ENCODE peak calls at places on chromosomes 2 and 18, in four cellular contexts. Q is upper lobe of left lung, Y is thoracic aorta, W is upper lobe of right lung. V is an unnamed sample.

GRCh38 chr2:227164745-227165350 is 424 bp downstream of the COL4A3 start:
- DNase-seq in Q (peak; percentile 64), Y (no peak), W (peak; percentile 72), V (no peak)

GRCh38 chr2:131085646-131086045 is 7.6 kb downstream of the FAM168B start:
- DNase-seq in Q (no peak), Y (no peak), W (no peak), V (no peak)

GRCh38 chr2:135701442-135701841 is 40.2 kb upstream of the UBXN4 start:
- DNase-seq in Q (no peak), Y (no peak), W (no peak), V (peak; percentile 69)

GRCh38 chr2:218006741-218007140 is 3.9 kb upstream of the TNS1 start:
- DNase-seq in Q (no peak), Y (no peak), W (no peak), V (no peak)

GRCh38 chr2:183866666-183867065 is 731.7 kb upstream of the ZNF804A start:
- DNase-seq in Q (no peak), Y (no peak), W (no peak), V (no peak)

GRCh38 chr2:136322436-136322835 is 204.5 kb upstream of the CXCR4 start:
- DNase-seq in Q (no peak), Y (no peak), W (no peak), V (no peak)

GRCh38 chr2:177036754-177037153 is 175.8 kb upstream of the HNRNPA3 start:
- DNase-seq in Q (no peak), Y (no peak), W (no peak), V (no peak)

GRCh38 chr2:142139384-142139783 is 8.6 kb upstream of the LRP1B start:
- DNase-seq in Q (no peak), Y (no peak), W (no peak), V (no peak)

GRCh38 chr2:197293252-197294007 is 17.1 kb downstream of the ANKRD44 start:
- DNase-seq in Q (peak; percentile 38), Y (no peak), W (no peak), V (no peak)

GRCh38 chr2:99883356-99883867 is 259.0 kb downstream of the AFF3 start:
- DNase-seq in Q (no peak), Y (no peak), W (no peak), V (peak; percentile 45)

GRCh38 chr2:100416939-100417744 is at the start of gene CHST10:
- DNase-seq in Q (peak; percentile 44), Y (no peak), W (peak; percentile 82), V (peak; percentile 85)

GRCh38 chr2:150191349-150191748 is 296.1 kb downstream of the RND3 start:
- DNase-seq in Q (no peak), Y (no peak), W (no peak), V (no peak)

GRCh38 chr18:76450912-76451421 is 44.1 kb downstream of the ZNF516 start:
- DNase-seq in Q (peak; percentile 51), Y (no peak), W (peak; percentile 77), V (peak; percentile 76)

GRCh38 chr2:141923657-141924056 is 207.2 kb downstream of the LRP1B start:
- DNase-seq in Q (no peak), Y (no peak), W (no peak), V (peak; percentile 6)

GRCh38 chr2:133541797-133542196 is 26.5 kb downstream of the NCKAP5 start:
- DNase-seq in Q (no peak), Y (no peak), W (no peak), V (no peak)

GRCh38 chr2:217618744-217619143 is 384.1 kb downstream of the TNS1 start:
- DNase-seq in Q (no peak), Y (no peak), W (no peak), V (no peak)

GRCh38 chr2:181104512-181105121 is 124.2 kb downstream of the UBE2E3 start:
- DNase-seq in Q (no peak), Y (no peak), W (no peak), V (peak; percentile 89)

GRCh38 chr2:239249781-239250180 is 151.0 kb downstream of the HDAC4 start:
- DNase-seq in Q (peak; percentile 74), Y (no peak), W (no peak), V (peak; percentile 10)

GRCh38 chr2:127045792-127046501 is 61.0 kb downstream of the BIN1 start:
- DNase-seq in Q (no peak), Y (no peak), W (no peak), V (no peak)

GRCh38 chr2:172373761-172374160 is 53.6 kb upstream of the ITGA6 start:
- DNase-seq in Q (no peak), Y (no peak), W (no peak), V (no peak)

GRCh38 chr2:37098416-37099118 is 14.2 kb downstream of the GPATCH11 start:
- DNase-seq in Q (no peak), Y (no peak), W (no peak), V (no peak)

GRCh38 chr2:165857881-165858280 is 63.8 kb upstream of the GALNT3 start:
- DNase-seq in Q (no peak), Y (no peak), W (no peak), V (peak; percentile 84)

GRCh38 chr2:217954051-217954450 is 48.7 kb downstream of the TNS1 start:
- DNase-seq in Q (no peak), Y (no peak), W (peak; percentile 47), V (no peak)

GRCh38 chr2:73730810-73731209 is 6.3 kb downstream of the TPRKB start:
- DNase-seq in Q (no peak), Y (no peak), W (no peak), V (no peak)

GRCh38 chr2:172021074-172021931 is 21.6 kb downstream of the METAP1D start:
- DNase-seq in Q (no peak), Y (no peak), W (no peak), V (peak; percentile 29)

GRCh38 chr2:18311413-18311812 is 249.0 kb downstream of the RDH14 start:
- DNase-seq in Q (no peak), Y (no peak), W (no peak), V (peak; percentile 54)

GRCh38 chr2:200479617-200480292 is 30.1 kb downstream of the KCTD18 start:
- DNase-seq in Q (no peak), Y (no peak), W (no peak), V (peak; percentile 74)

GRCh38 chr2:75609937-75610508 is 36.6 kb upstream of the MRPL19 start:
- DNase-seq in Q (no peak), Y (no peak), W (no peak), V (no peak)

GRCh38 chr18:22168360-22168921 is 948 bp upstream of the GATA6 start:
- DNase-seq in Q (no peak), Y (no peak), W (no peak), V (peak; percentile 37)

GRCh38 chr2:55025627-55026026 is 24.6 kb downstream of the RTN4 start:
- DNase-seq in Q (no peak), Y (no peak), W (no peak), V (no peak)
- H3K4me1 ChIP-seq in Q (peaks cover 26% of the 10 kb centered on the region), Y (peaks cover 90% of the 10 kb centered on the region), W (peaks cover 34% of the 10 kb centered on the region), V (peaks cover 90% of the 10 kb centered on the region)

DNA sequence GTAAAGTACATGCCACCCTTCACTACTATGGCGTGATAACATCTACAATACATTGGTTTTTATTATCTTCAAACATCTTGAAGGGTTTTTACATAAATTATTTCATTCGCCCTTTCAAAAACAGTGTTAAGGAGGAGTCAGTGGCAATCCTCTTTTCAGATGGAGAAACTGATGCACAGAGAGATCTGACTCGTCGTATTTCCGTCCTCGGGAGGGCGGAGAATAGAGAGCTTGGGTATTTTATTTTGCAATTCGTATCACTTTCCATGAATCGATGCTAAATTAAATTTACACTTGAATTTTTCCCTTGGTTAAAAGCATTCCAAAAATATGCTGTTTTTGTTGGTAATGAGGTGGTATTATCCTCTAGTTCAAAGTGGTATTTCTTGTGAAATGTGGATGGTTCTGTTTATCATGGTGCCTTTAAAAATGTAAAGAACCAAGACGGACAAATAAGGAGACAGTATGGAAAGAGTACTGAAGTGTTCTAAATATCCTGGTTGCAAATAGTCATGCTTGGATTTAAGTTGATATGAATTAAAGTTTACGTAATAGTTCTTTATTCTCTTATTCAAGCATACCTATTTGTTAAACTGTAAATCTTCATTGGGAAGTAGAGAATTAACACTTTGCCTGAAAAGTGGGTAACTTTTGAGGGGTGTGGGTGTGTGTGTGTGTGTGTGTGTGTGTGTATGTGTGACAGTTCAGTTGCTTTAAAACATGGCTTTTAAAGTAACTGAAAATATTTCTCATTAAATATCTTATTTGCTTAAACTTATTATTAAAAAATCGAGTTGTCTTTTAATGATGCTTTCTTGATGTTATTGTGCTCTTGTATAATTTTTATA is 5.6 kb downstream of the PHLPP1 start:
- DNase-seq in Q (no peak), Y (no peak), W (no peak), V (no peak)
- H3K4me1 ChIP-seq in Q (peaks cover 17% of the 10 kb centered on the region), Y (peaks cover 64% of the 10 kb centered on the region), W (peaks cover 22% of the 10 kb centered on the region), V (peaks cover 19% of the 10 kb centered on the region)

GRCh38 chr18:26357960-26358359 is 131.7 kb downstream of the TAF4B start:
- DNase-seq in Q (no peak), Y (no peak), W (no peak), V (no peak)
- H3K4me1 ChIP-seq in Q (no peaks in the 10 kb centered on the region), Y (no peaks in the 10 kb centered on the region), W (no peaks in the 10 kb centered on the region), V (no peaks in the 10 kb centered on the region)

DNA sequence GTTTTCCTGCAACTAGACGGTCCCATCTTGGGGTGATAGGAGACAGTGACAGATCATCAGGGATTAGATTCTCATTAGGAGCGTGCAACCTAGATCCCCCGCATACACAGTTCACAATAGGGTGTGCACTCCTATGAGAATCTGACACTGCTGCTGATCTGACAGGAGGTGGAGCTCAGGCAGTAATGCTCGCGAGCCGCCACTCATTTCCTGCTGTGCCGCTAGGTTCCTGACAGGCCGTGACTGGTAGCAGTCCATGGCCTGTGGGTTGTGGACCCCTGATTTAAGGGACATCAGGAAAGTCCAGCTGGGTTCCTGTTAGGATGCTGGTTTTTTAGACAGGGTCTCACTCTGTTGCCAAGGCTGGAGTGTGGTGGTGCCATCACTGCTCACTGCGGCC is 48.7 kb downstream of the PTPRM start:
- DNase-seq in Q (no peak), Y (no peak), W (no peak), V (no peak)
- H3K4me1 ChIP-seq in Q (peaks cover 24% of the 10 kb centered on the region), Y (peaks cover 34% of the 10 kb centered on the region), W (peaks cover 29% of the 10 kb centered on the region), V (peaks cover 43% of the 10 kb centered on the region)

GRCh38 chr2:204264746-204265145 is 280.5 kb upstream of the PARD3B start:
- DNase-seq in Q (no peak), Y (no peak), W (no peak), V (no peak)
- H3K4me1 ChIP-seq in Q (no peaks in the 10 kb centered on the region), Y (peaks cover 5% of the 10 kb centered on the region), W (no peaks in the 10 kb centered on the region), V (peaks cover 9% of the 10 kb centered on the region)

GRCh38 chr18:13103366-13103765 is 112.2 kb downstream of the CEP192 start:
- DNase-seq in Q (no peak), Y (no peak), W (no peak), V (no peak)
- H3K4me1 ChIP-seq in Q (no peaks in the 10 kb centered on the region), Y (no peaks in the 10 kb centered on the region), W (no peaks in the 10 kb centered on the region), V (no peaks in the 10 kb centered on the region)

GRCh38 chr18:3458378-3458777 is 8.4 kb downstream of the TGIF1 start:
- DNase-seq in Q (no peak), Y (no peak), W (no peak), V (no peak)

GRCh38 chr18:3455090-3455640 is 5.2 kb downstream of the TGIF1 start:
- DNase-seq in Q (no peak), Y (no peak), W (no peak), V (no peak)

GRCh38 chr18:3457261-3457724 is 7.3 kb downstream of the TGIF1 start:
- DNase-seq in Q (no peak), Y (no peak), W (no peak), V (no peak)

GRCh38 chr18:3455938-3456685 is 6.1 kb downstream of the TGIF1 start:
- DNase-seq in Q (no peak), Y (no peak), W (no peak), V (peak; percentile 57)

DNA sequence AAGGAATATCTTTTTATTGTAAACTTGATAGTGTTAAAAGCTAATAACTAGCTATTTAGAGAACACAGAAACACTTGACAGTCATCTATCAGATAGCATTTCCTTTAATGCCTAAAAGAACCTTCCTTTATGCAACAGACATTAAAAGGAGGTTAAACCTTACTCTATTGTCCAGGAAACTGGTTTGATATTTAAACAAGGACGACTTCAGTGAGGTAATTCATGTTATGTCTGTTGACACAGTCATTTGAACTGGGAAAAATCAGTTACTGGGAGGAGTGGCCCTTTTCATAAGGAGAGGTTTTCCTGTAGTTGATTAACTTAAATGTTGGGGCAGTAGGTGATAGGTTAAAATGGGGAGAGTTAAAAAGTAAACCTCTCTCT is 6.7 kb downstream of the TGIF1 start:
- DNase-seq in Q (no peak), Y (no peak), W (no peak), V (no peak)
- H3K4me1 ChIP-seq in Q (peaks cover 55% of the 10 kb centered on the region), Y (peaks cover 55% of the 10 kb centered on the region), W (peaks cover 57% of the 10 kb centered on the region), V (peaks cover 50% of the 10 kb centered on the region)

V was measured in adipocyte.